ENCODE peak calls at places on chromosomes 12 and 14, in eight cellular contexts. O is H9, R is GM13976, N is B cell, C is dorsolateral prefrontal cortex, W is right lobe of liver, L is nephron progenitor cell, V is PC-3. M is an unnamed sample.

GRCh38 chr12:131640436-131640969 is 70.4 kb upstream of the SFSWAP start:
- DNase-seq in W (no peak), C (peak; percentile 74), L (no peak), N (no peak), V (no peak), O (peak; percentile 18), R (no peak), M (peak; percentile 13)

GRCh38 chr12:119715268-119715620 is 47.3 kb downstream of the PRKAB1 start:
- DNase-seq in W (no peak), N (no peak), V (peak; percentile 14), C (no peak), L (no peak), R (no peak), O (no peak), M (no peak)

GRCh38 chr14:72443256-72443655 is 450.6 kb downstream of the DPF3 start:
- DNase-seq in V (no peak), W (no peak), C (no peak), O (no peak), L (no peak), R (no peak), N (no peak), M (no peak)

GRCh38 chr12:6821674-6822433 is at the start of gene GPR162:
- DNase-seq in V (no peak), N (no peak), R (no peak), C (peak; percentile 65), W (peak; percentile 55), O (peak; percentile 91), L (peak; percentile 85), M (no peak)

GRCh38 chr14:25111061-25111601 is 61.2 kb upstream of the STXBP6 start:
- DNase-seq in R (no peak), V (no peak), N (no peak), W (no peak), L (no peak), O (no peak), C (no peak), M (no peak)

GRCh38 chr12:12403264-12404248 is 46.7 kb downstream of the BORCS5 start:
- DNase-seq in O (no peak), R (no peak), L (no peak), W (no peak), V (no peak), C (no peak), N (no peak), M (no peak)

GRCh38 chr12:96534339-96534738 is 45.0 kb downstream of the CFAP54 start:
- DNase-seq in C (no peak), W (no peak), V (peak; percentile 80), R (no peak), O (no peak), N (no peak), L (no peak), M (no peak)

GRCh38 chr12:1552978-1553471 is 41.4 kb downstream of the FBXL14 start:
- DNase-seq in L (no peak), C (no peak), N (no peak), O (no peak), W (no peak), V (no peak), R (no peak), M (no peak)

GRCh38 chr12:95412826-95413311 is 61.1 kb upstream of the METAP2 start:
- DNase-seq in R (no peak), L (no peak), O (no peak), C (no peak), V (peak; percentile 92), W (no peak), N (no peak), M (no peak)

GRCh38 chr14:101843665-101844064 is 82.2 kb downstream of the PPP2R5C start:
- DNase-seq in O (no peak), C (no peak), N (peak; percentile 90), R (peak; percentile 71), V (peak; percentile 21), W (no peak), L (no peak), M (peak; percentile 55)

GRCh38 chr12:94230357-94230905 is 82.1 kb downstream of the PLXNC1 start:
- DNase-seq in O (no peak), L (no peak), N (no peak), C (no peak), R (no peak), W (no peak), V (no peak), M (no peak)

GRCh38 chr14:88535149-88535548 is 19.7 kb downstream of the PTPN21 start:
- DNase-seq in C (no peak), N (no peak), R (no peak), L (no peak), W (no peak), V (no peak), O (no peak), M (no peak)

GRCh38 chr14:91149462-91149861 is 35.6 kb downstream of the DGLUCY start:
- DNase-seq in R (no peak), L (no peak), W (no peak), N (no peak), C (no peak), O (no peak), V (peak; percentile 100), M (no peak)

GRCh38 chr14:104096318-104096717 is 10.8 kb downstream of the ASPG start:
- DNase-seq in N (no peak), C (no peak), R (no peak), L (no peak), V (no peak), O (no peak), W (no peak), M (no peak)

GRCh38 chr14:86003998-86004397 is 474.1 kb downstream of the FLRT2 start:
- DNase-seq in V (peak; percentile 31), N (no peak), C (no peak), W (no peak), O (no peak), R (no peak), L (no peak), M (no peak)

GRCh38 chr12:88562846-88563582 is 17.3 kb downstream of the KITLG start:
- DNase-seq in L (no peak), V (peak; percentile 65), R (no peak), N (no peak), W (no peak), O (no peak), C (no peak), M (no peak)

GRCh38 chr14:22291406-22291805 is 297.6 kb downstream of the DAD1 start:
- DNase-seq in C (no peak), V (peak; percentile 83), N (no peak), R (no peak), W (no peak), O (no peak), L (no peak), M (no peak)

GRCh38 chr14:77615231-77616132 is 955 bp downstream of the SPTLC2 start:
- DNase-seq in O (no peak), V (peak; percentile 57), C (no peak), L (no peak), N (peak; percentile 43), R (no peak), W (no peak), M (no peak)

GRCh38 chr14:77186911-77187648 is 5.5 kb downstream of the TMEM63C start:
- DNase-seq in L (no peak), C (no peak), R (no peak), N (no peak), W (no peak), V (peak; percentile 65), O (no peak), M (no peak)

GRCh38 chr14:101072945-101073597 is 169.5 kb upstream of the RTL1 start:
- DNase-seq in L (peak; percentile 71), O (peak; percentile 86), W (peak; percentile 49), V (peak; percentile 99), N (no peak), C (peak; percentile 80), R (peak; percentile 63), M (peak; percentile 77)

GRCh38 chr12:93137656-93138612 is 208.8 kb upstream of the EEA1 start:
- DNase-seq in W (no peak), N (no peak), V (peak; percentile 96), L (no peak), C (no peak), R (peak; percentile 27), O (no peak), M (peak; percentile 31)

GRCh38 chr12:93573552-93574223 is 1.2 kb downstream of the SOCS2 start:
- DNase-seq in O (no peak), L (peak; percentile 25), W (no peak), N (no peak), R (peak; percentile 23), C (no peak), V (peak; percentile 62), M (peak; percentile 28)

GRCh38 chr12:109445224-109445623 is 31.9 kb downstream of the KCTD10 start:
- DNase-seq in L (no peak), O (no peak), V (peak; percentile 68), R (no peak), W (no peak), N (no peak), C (no peak), M (no peak)

GRCh38 chr14:30620178-30620577 is 1.9 kb upstream of the SCFD1 start:
- DNase-seq in V (peak; percentile 70), N (no peak), O (no peak), C (no peak), L (no peak), R (peak; percentile 46), W (no peak), M (peak; percentile 46)

GRCh38 chr12:13536219-13536910 is 339.8 kb downstream of the EMP1 start:
- DNase-seq in W (no peak), N (peak; percentile 84), C (no peak), V (no peak), R (peak; percentile 60), L (no peak), O (no peak), M (peak; percentile 64)

GRCh38 chr12:99979471-99979870 is 5.3 kb downstream of the ANKS1B start:
- DNase-seq in V (no peak), L (no peak), N (no peak), R (no peak), O (no peak), C (no peak), W (no peak), M (no peak)
- TF ChIP-seq CTCF in V (no peak), L (no peak), N (no peak), R (no peak), O (no peak), C (no peak), W (no peak), M (no peak)

GRCh38 chr12:100987552-100988277 is 193.1 kb downstream of the ANO4 start:
- DNase-seq in R (peak; percentile 37), O (peak; percentile 77), C (no peak), V (peak; percentile 66), W (peak; percentile 19), N (no peak), L (peak; percentile 45), M (peak; percentile 50)
- TF ChIP-seq CTCF in R (peak; percentile 36), O (peak; percentile 70), C (no peak), V (peak; percentile 55), W (no peak), N (no peak), L (peak; percentile 36), M (peak; percentile 62)

GRCh38 chr12:100077367-100077766 is 65.3 kb downstream of the BLTP3B start:
- DNase-seq in V (peak; percentile 10), N (no peak), C (no peak), W (no peak), O (no peak), L (no peak), R (no peak), M (no peak)
- TF ChIP-seq CTCF in V (peak; percentile 48), N (no peak), C (no peak), W (no peak), O (peak; percentile 37), L (no peak), R (no peak), M (peak; percentile 5)

DNA sequence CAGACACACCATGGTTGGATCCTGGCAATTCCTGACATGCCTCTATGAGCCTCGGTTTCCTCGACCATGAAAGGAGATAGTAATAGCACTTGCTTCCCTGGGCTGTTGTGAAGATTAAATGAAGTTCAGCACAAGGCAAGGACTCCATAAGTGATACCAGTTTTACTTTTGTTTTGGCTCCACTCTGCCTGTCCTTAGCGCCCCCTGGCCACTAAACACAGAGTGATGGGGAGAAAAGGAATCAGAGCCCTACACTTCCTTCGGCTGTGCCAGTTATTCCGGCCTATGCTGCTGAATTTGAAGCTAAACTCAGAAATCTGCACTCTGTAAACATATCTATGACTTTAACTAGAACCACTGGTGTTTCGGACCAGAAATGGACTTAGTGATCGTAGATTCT is 173.8 kb downstream of the C12orf75 start:
- DNase-seq in V (no peak), N (no peak), R (no peak), C (no peak), W (no peak), L (no peak), O (peak; percentile 45), M (no peak)
- TF ChIP-seq CTCF in V (peak; percentile 47), N (no peak), R (peak; percentile 7), C (no peak), W (no peak), L (no peak), O (peak; percentile 59), M (peak; percentile 12)

M was measured in GM13977.